ENCODE peak calls at places on chromosomes 12 and 14, in six cellular contexts. One of them, this sample, is unnamed.

GRCh38 chr12:97512696-97513095 is 50.1 kb downstream of the RMST start:
- DNase-seq in H9: no peak
- DNase-seq in neuronal stem cell: no peak
- DNase-seq in H1: no peak
- DNase-seq in IMR-90: no peak
- DNase-seq in mesenchymal stem cell: no peak
- DNase-seq in this sample: no peak

GRCh38 chr12:6946033-6946919 is 2.5 kb downstream of the C12orf57 start:
- DNase-seq in H9: peak; percentile 100
- DNase-seq in neuronal stem cell: no peak
- DNase-seq in H1: no peak
- DNase-seq in IMR-90: no peak
- DNase-seq in mesenchymal stem cell: no peak
- DNase-seq in this sample: peak; percentile 98

GRCh38 chr12:76216585-76217472 is 131.4 kb downstream of the BBS10 start:
- DNase-seq in H9: no peak
- DNase-seq in neuronal stem cell: no peak
- DNase-seq in H1: no peak
- DNase-seq in IMR-90: no peak
- DNase-seq in mesenchymal stem cell: no peak
- DNase-seq in this sample: no peak

GRCh38 chr12:31387011-31387410 is 61.1 kb upstream of the SINHCAF start:
- DNase-seq in H9: no peak
- DNase-seq in neuronal stem cell: no peak
- DNase-seq in H1: no peak
- DNase-seq in IMR-90: no peak
- DNase-seq in mesenchymal stem cell: no peak
- DNase-seq in this sample: no peak

GRCh38 chr12:94722664-94723063 is 72.3 kb upstream of the TMCC3 start:
- DNase-seq in H9: no peak
- DNase-seq in neuronal stem cell: no peak
- DNase-seq in H1: no peak
- DNase-seq in IMR-90: no peak
- DNase-seq in mesenchymal stem cell: no peak
- DNase-seq in this sample: no peak

GRCh38 chr12:117210266-117210918 is 20.1 kb upstream of the FBXO21 start:
- DNase-seq in H9: no peak
- DNase-seq in neuronal stem cell: no peak
- DNase-seq in H1: no peak
- DNase-seq in IMR-90: no peak
- DNase-seq in mesenchymal stem cell: no peak
- DNase-seq in this sample: peak; percentile 75

GRCh38 chr12:93727195-93727811 is 50.1 kb downstream of the CRADD start:
- DNase-seq in H9: no peak
- DNase-seq in neuronal stem cell: no peak
- DNase-seq in H1: no peak
- DNase-seq in IMR-90: no peak
- DNase-seq in mesenchymal stem cell: peak; percentile 8
- DNase-seq in this sample: no peak

GRCh38 chr14:104925941-104926609 is 1.4 kb downstream of the PLD4 start:
- DNase-seq in H9: no peak
- DNase-seq in neuronal stem cell: no peak
- DNase-seq in H1: no peak
- DNase-seq in IMR-90: no peak
- DNase-seq in mesenchymal stem cell: no peak
- DNase-seq in this sample: no peak

GRCh38 chr14:22412936-22413411 is 176.1 kb downstream of the DAD1 start:
- DNase-seq in H9: no peak
- DNase-seq in neuronal stem cell: peak; percentile 54
- DNase-seq in H1: no peak
- DNase-seq in IMR-90: no peak
- DNase-seq in mesenchymal stem cell: no peak
- DNase-seq in this sample: no peak

GRCh38 chr12:32756476-32757158 is 920 bp upstream of the YARS2 start:
- DNase-seq in H9: no peak
- DNase-seq in neuronal stem cell: no peak
- DNase-seq in H1: no peak
- DNase-seq in IMR-90: no peak
- DNase-seq in mesenchymal stem cell: peak; percentile 6
- DNase-seq in this sample: no peak

GRCh38 chr14:64993263-64993662 is 6.6 kb downstream of the FNTB start:
- DNase-seq in H9: no peak
- DNase-seq in neuronal stem cell: no peak
- DNase-seq in H1: no peak
- DNase-seq in IMR-90: no peak
- DNase-seq in mesenchymal stem cell: peak; percentile 28
- DNase-seq in this sample: no peak

GRCh38 chr12:106135781-106136180 is 3.0 kb downstream of the NUAK1 start:
- DNase-seq in H9: no peak
- DNase-seq in neuronal stem cell: no peak
- DNase-seq in H1: no peak
- DNase-seq in IMR-90: peak; percentile 55
- DNase-seq in mesenchymal stem cell: peak; percentile 83
- DNase-seq in this sample: no peak

GRCh38 chr12:108340037-108340436 is 926 bp upstream of the CMKLR1 start:
- DNase-seq in H9: no peak
- DNase-seq in neuronal stem cell: no peak
- DNase-seq in H1: no peak
- DNase-seq in IMR-90: no peak
- DNase-seq in mesenchymal stem cell: no peak
- DNase-seq in this sample: no peak

GRCh38 chr14:36582011-36582873 is at the start of gene NKX2-8:
- DNase-seq in H9: peak; percentile 67
- DNase-seq in neuronal stem cell: no peak
- DNase-seq in H1: no peak
- DNase-seq in IMR-90: no peak
- DNase-seq in mesenchymal stem cell: no peak
- DNase-seq in this sample: no peak

GRCh38 chr12:78938341-78939084 is 73.9 kb downstream of the SYT1 start:
- DNase-seq in H9: no peak
- DNase-seq in neuronal stem cell: no peak
- DNase-seq in H1: no peak
- DNase-seq in IMR-90: no peak
- DNase-seq in mesenchymal stem cell: no peak
- DNase-seq in this sample: no peak

GRCh38 chr14:54669759-54670630 is 103.1 kb downstream of the SAMD4A start:
- DNase-seq in H9: no peak
- DNase-seq in neuronal stem cell: no peak
- DNase-seq in H1: no peak
- DNase-seq in IMR-90: peak; percentile 85
- DNase-seq in mesenchymal stem cell: peak; percentile 87
- DNase-seq in this sample: no peak

GRCh38 chr12:73731658-73732057 is 806.0 kb upstream of the ATXN7L3B start:
- DNase-seq in H9: no peak
- DNase-seq in neuronal stem cell: no peak
- DNase-seq in H1: no peak
- DNase-seq in IMR-90: no peak
- DNase-seq in mesenchymal stem cell: peak; percentile 11
- DNase-seq in this sample: no peak

GRCh38 chr14:91108941-91109611 is 4.8 kb upstream of the DGLUCY start:
- DNase-seq in H9: no peak
- DNase-seq in neuronal stem cell: no peak
- DNase-seq in H1: no peak
- DNase-seq in IMR-90: no peak
- DNase-seq in mesenchymal stem cell: no peak
- DNase-seq in this sample: no peak

GRCh38 chr12:52221912-52222457 is 11.1 kb upstream of the KRT7 start:
- DNase-seq in H9: peak; percentile 93
- DNase-seq in neuronal stem cell: peak; percentile 56
- DNase-seq in H1: peak; percentile 44
- DNase-seq in IMR-90: peak; percentile 25
- DNase-seq in mesenchymal stem cell: no peak
- DNase-seq in this sample: no peak

DNA sequence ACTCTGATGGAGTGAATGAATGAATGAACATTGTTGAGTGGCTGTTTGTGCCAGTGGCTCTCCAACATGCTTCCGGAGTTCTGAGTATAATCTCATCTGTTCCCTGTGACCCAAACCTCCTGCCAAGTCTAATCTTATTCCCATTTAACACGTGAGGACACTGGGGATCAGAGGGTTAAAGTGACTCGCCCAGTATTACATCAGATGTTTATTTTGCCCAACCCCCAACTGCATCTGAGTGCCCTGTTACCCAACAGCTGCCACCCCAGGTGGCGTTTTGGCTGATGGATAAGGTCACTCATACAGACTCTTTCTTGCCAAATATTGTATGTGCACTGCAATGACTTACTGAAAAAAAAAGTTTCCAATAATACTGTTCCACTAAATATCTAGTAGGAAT is 210.9 kb downstream of the EXOC5 start:
- DNase-seq in H9: no peak
- DNase-seq in neuronal stem cell: no peak
- DNase-seq in H1: no peak
- DNase-seq in IMR-90: no peak
- DNase-seq in mesenchymal stem cell: no peak
- DNase-seq in this sample: no peak
- H3K18ac ChIP-seq in H9: no peak overlapping the region
- H3K18ac ChIP-seq in neuronal stem cell: no peak overlapping the region
- H3K18ac ChIP-seq in H1: no peak overlapping the region
- H3K18ac ChIP-seq in IMR-90: no peak overlapping the region
- H3K18ac ChIP-seq in mesenchymal stem cell: no peak overlapping the region
- H3K18ac ChIP-seq in this sample: no peak overlapping the region

DNA sequence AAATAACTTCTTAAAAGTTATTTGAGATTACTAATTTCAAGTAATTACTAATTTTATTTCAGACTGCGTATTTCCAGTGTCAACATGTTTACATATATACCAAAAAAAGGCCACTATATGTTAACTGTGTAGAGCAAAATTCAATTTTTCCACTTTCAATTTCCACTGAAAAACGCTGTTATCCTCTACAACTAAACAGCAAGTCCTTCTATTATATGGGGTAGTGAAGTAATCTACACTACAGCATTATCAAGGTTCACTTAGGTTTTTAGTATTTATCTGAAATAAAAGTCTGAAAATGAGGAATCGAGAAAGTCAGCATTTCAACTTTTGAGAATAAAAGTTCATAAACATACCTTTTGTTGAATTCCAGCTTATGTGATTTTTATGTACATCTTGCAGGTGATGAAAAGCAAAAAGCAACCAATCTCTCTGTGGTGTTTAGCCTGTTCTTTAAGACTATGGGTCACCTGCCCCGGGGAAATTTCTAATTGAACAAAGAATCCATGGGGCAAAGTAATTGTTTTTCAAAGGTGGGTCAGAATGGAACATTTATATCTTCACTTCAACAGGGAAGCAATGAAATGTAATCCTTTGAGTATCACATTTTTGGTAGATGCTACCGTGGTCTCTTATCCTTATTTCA is 3.3 kb downstream of the BTG1 start:
- DNase-seq in H9: no peak
- DNase-seq in neuronal stem cell: no peak
- DNase-seq in H1: no peak
- DNase-seq in IMR-90: no peak
- DNase-seq in mesenchymal stem cell: no peak
- DNase-seq in this sample: no peak
- H3K14ac ChIP-seq in H9: no peak overlapping the region
- H3K14ac ChIP-seq in neuronal stem cell: no peak overlapping the region
- H3K14ac ChIP-seq in H1: no peak overlapping the region
- H3K14ac ChIP-seq in IMR-90: peak overlapping the region; percentile 33
- H3K14ac ChIP-seq in mesenchymal stem cell: no peak overlapping the region
- H3K14ac ChIP-seq in this sample: no peak overlapping the region

GRCh38 chr14:53152909-53153701 is at the start of gene DDHD1:
- DNase-seq in H9: peak; percentile 85
- DNase-seq in neuronal stem cell: peak; percentile 83
- DNase-seq in H1: peak; percentile 33
- DNase-seq in IMR-90: peak; percentile 65
- DNase-seq in mesenchymal stem cell: peak; percentile 82
- DNase-seq in this sample: peak; percentile 84

GRCh38 chr14:53151867-53152626 is 1.1 kb downstream of the DDHD1 start:
- DNase-seq in H9: peak; percentile 41
- DNase-seq in neuronal stem cell: peak; percentile 20
- DNase-seq in H1: no peak
- DNase-seq in IMR-90: peak; percentile 35
- DNase-seq in mesenchymal stem cell: peak; percentile 68
- DNase-seq in this sample: peak; percentile 45

GRCh38 chr14:53152627-53152908 is 555 bp downstream of the DDHD1 start:
- DNase-seq in H9: no peak
- DNase-seq in neuronal stem cell: no peak
- DNase-seq in H1: no peak
- DNase-seq in IMR-90: no peak
- DNase-seq in mesenchymal stem cell: peak; percentile 54
- DNase-seq in this sample: no peak

GRCh38 chr14:53151523-53151866 is 1.6 kb downstream of the DDHD1 start:
- DNase-seq in H9: no peak
- DNase-seq in neuronal stem cell: no peak
- DNase-seq in H1: no peak
- DNase-seq in IMR-90: no peak
- DNase-seq in mesenchymal stem cell: no peak
- DNase-seq in this sample: no peak

DNA sequence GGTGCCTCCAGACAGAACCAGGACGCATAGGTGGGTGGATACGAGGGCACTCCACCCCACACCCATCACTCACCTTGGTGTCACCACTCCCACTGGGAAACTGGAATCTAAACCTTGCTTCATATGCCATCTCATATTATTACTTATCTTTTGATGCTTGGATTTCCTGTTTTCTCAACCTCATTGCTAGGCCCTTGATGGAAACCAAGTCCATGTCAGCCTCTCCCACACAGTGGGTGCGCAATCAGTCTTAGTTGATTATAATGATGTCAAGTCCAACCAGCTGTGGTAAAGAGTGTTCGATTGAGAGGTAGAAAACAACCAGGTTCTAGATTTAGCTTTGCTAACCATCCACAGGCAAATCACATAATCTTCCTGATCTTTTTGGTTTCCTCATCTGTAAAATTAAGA is 584 bp upstream of the DDHD1 start:
- DNase-seq in H9: no peak
- DNase-seq in neuronal stem cell: no peak
- DNase-seq in H1: no peak
- DNase-seq in IMR-90: no peak
- DNase-seq in mesenchymal stem cell: no peak
- DNase-seq in this sample: no peak
- H3K23ac ChIP-seq in H9: no peak overlapping the region
- H3K23ac ChIP-seq in neuronal stem cell: peak overlapping the region; percentile 60
- H3K23ac ChIP-seq in H1: no peak overlapping the region
- H3K23ac ChIP-seq in IMR-90: peak overlapping the region; percentile 33
- H3K23ac ChIP-seq in mesenchymal stem cell: no peak overlapping the region
- H3K23ac ChIP-seq in this sample: no peak overlapping the region

DNA sequence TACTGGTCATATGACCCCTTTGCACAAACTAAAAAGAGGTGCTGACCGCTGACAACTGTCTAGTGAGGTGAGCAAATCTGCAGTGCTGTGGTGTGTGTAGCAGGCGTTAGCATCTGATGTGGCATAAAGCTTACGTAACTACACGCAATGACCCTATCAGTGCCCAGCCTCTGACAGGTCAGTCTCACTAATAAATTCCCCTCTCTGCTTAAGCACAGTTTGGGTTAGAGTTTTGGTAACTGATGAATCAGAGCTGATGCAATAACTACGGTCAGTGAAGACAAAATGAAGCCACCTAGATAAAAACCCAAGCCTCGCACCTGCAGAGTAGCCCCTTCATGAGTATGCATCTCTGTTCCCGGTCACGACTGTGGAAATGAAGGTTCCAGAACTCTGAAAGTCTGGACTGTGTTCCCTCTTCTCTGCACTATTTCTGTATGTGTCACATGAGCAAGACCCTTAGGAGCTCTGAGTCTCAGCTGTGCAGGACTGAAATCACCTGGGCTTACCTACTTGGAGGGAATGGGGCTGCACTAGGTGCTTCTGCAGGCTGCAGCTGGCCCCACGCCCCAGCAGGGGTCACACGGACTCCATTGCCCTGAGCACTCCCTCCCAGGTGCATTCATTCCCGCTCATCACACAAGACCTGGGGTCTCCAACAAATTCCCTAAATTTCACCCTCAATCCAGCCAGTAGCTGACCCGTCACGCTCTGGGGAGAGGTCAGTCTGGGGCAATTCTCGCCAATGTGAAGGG is 54.4 kb downstream of the RIMBP2 start:
- DNase-seq in H9: peak; percentile 52
- DNase-seq in neuronal stem cell: no peak
- DNase-seq in H1: no peak
- DNase-seq in IMR-90: no peak
- DNase-seq in mesenchymal stem cell: no peak
- DNase-seq in this sample: no peak
- H3K18ac ChIP-seq in H9: no peak overlapping the region
- H3K18ac ChIP-seq in neuronal stem cell: no peak overlapping the region
- H3K18ac ChIP-seq in H1: no peak overlapping the region
- H3K18ac ChIP-seq in IMR-90: no peak overlapping the region
- H3K18ac ChIP-seq in mesenchymal stem cell: no peak overlapping the region
- H3K18ac ChIP-seq in this sample: no peak overlapping the region